ENCODE peak calls at places on chromosomes 7 and 10, in seven cellular contexts. One of them, this sample, is unnamed.
A peak's percentile ranks its signal among the peaks of the same experiment; 100 is the strongest.

GRCh38 chr10:132510174-132510611 is 27.4 kb upstream of the INPP5A start:
- DNase-seq in stomach: no peak
- DNase-seq in neural progenitor cell: no peak
- DNase-seq in hepatocyte: no peak
- DNase-seq in RWPE2: no peak
- DNase-seq in mucosa of descending colon: no peak
- DNase-seq in ovary: peak; percentile 35
- DNase-seq in this sample: no peak

GRCh38 chr7:70040971-70041766 is 442.9 kb downstream of the AUTS2 start:
- DNase-seq in stomach: no peak
- DNase-seq in neural progenitor cell: peak; percentile 31
- DNase-seq in hepatocyte: peak; percentile 36
- DNase-seq in RWPE2: no peak
- DNase-seq in mucosa of descending colon: no peak
- DNase-seq in ovary: no peak
- DNase-seq in this sample: no peak

GRCh38 chr7:30168800-30169584 is 34.2 kb downstream of the MTURN start:
- DNase-seq in stomach: no peak
- DNase-seq in neural progenitor cell: peak; percentile 39
- DNase-seq in hepatocyte: peak; percentile 36
- DNase-seq in RWPE2: no peak
- DNase-seq in mucosa of descending colon: no peak
- DNase-seq in ovary: no peak
- DNase-seq in this sample: no peak

GRCh38 chr10:71126432-71126831 is 85.9 kb upstream of the UNC5B start:
- DNase-seq in stomach: no peak
- DNase-seq in neural progenitor cell: no peak
- DNase-seq in hepatocyte: peak; percentile 2
- DNase-seq in RWPE2: no peak
- DNase-seq in mucosa of descending colon: no peak
- DNase-seq in ovary: no peak
- DNase-seq in this sample: no peak

GRCh38 chr7:88402529-88402928 is 95.8 kb upstream of the STEAP4 start:
- DNase-seq in stomach: no peak
- DNase-seq in neural progenitor cell: no peak
- DNase-seq in hepatocyte: no peak
- DNase-seq in RWPE2: no peak
- DNase-seq in mucosa of descending colon: no peak
- DNase-seq in ovary: no peak
- DNase-seq in this sample: no peak

GRCh38 chr7:11570922-11571550 is 261.0 kb downstream of the THSD7A start:
- DNase-seq in stomach: no peak
- DNase-seq in neural progenitor cell: no peak
- DNase-seq in hepatocyte: no peak
- DNase-seq in RWPE2: no peak
- DNase-seq in mucosa of descending colon: no peak
- DNase-seq in ovary: no peak
- DNase-seq in this sample: no peak

GRCh38 chr7:17907014-17907413 is 33.3 kb downstream of the SNX13 start:
- DNase-seq in stomach: no peak
- DNase-seq in neural progenitor cell: no peak
- DNase-seq in hepatocyte: no peak
- DNase-seq in RWPE2: no peak
- DNase-seq in mucosa of descending colon: no peak
- DNase-seq in ovary: no peak
- DNase-seq in this sample: no peak

GRCh38 chr7:83936056-83936703 is 258.4 kb downstream of the SEMA3A start:
- DNase-seq in stomach: peak; percentile 47
- DNase-seq in neural progenitor cell: peak; percentile 78
- DNase-seq in hepatocyte: peak; percentile 82
- DNase-seq in RWPE2: no peak
- DNase-seq in mucosa of descending colon: peak; percentile 33
- DNase-seq in ovary: peak; percentile 34
- DNase-seq in this sample: peak; percentile 67

GRCh38 chr7:43302211-43302711 is 189.8 kb downstream of the HECW1 start:
- DNase-seq in stomach: no peak
- DNase-seq in neural progenitor cell: no peak
- DNase-seq in hepatocyte: peak; percentile 75
- DNase-seq in RWPE2: no peak
- DNase-seq in mucosa of descending colon: no peak
- DNase-seq in ovary: no peak
- DNase-seq in this sample: no peak

GRCh38 chr10:79112898-79113431 is 44.2 kb downstream of the ZMIZ1 start:
- DNase-seq in stomach: no peak
- DNase-seq in neural progenitor cell: no peak
- DNase-seq in hepatocyte: peak; percentile 41
- DNase-seq in RWPE2: peak; percentile 85
- DNase-seq in mucosa of descending colon: no peak
- DNase-seq in ovary: peak; percentile 74
- DNase-seq in this sample: no peak

GRCh38 chr10:112461029-112461887 is 14.2 kb downstream of the VTI1A start:
- DNase-seq in stomach: no peak
- DNase-seq in neural progenitor cell: no peak
- DNase-seq in hepatocyte: no peak
- DNase-seq in RWPE2: no peak
- DNase-seq in mucosa of descending colon: no peak
- DNase-seq in ovary: no peak
- DNase-seq in this sample: no peak

GRCh38 chr7:123675092-123675473 is 19.4 kb downstream of the LMOD2 start:
- DNase-seq in stomach: no peak
- DNase-seq in neural progenitor cell: no peak
- DNase-seq in hepatocyte: no peak
- DNase-seq in RWPE2: no peak
- DNase-seq in mucosa of descending colon: no peak
- DNase-seq in ovary: no peak
- DNase-seq in this sample: no peak

GRCh38 chr7:85593355-85593754 is 406.5 kb upstream of the SEMA3D start:
- DNase-seq in stomach: no peak
- DNase-seq in neural progenitor cell: no peak
- DNase-seq in hepatocyte: no peak
- DNase-seq in RWPE2: no peak
- DNase-seq in mucosa of descending colon: no peak
- DNase-seq in ovary: no peak
- DNase-seq in this sample: no peak

GRCh38 chr10:117342638-117343037 is 32.6 kb downstream of the PDZD8 start:
- DNase-seq in stomach: no peak
- DNase-seq in neural progenitor cell: no peak
- DNase-seq in hepatocyte: no peak
- DNase-seq in RWPE2: no peak
- DNase-seq in mucosa of descending colon: no peak
- DNase-seq in ovary: no peak
- DNase-seq in this sample: no peak

GRCh38 chr7:1533569-1534329 is 3.2 kb downstream of the MAFK start:
- DNase-seq in stomach: peak; percentile 67
- DNase-seq in neural progenitor cell: no peak
- DNase-seq in hepatocyte: peak; percentile 81
- DNase-seq in RWPE2: peak; percentile 87
- DNase-seq in mucosa of descending colon: peak; percentile 56
- DNase-seq in ovary: no peak
- DNase-seq in this sample: peak; percentile 62

GRCh38 chr7:14092376-14092775 is 102.9 kb upstream of the ETV1 start:
- DNase-seq in stomach: no peak
- DNase-seq in neural progenitor cell: no peak
- DNase-seq in hepatocyte: no peak
- DNase-seq in RWPE2: no peak
- DNase-seq in mucosa of descending colon: no peak
- DNase-seq in ovary: no peak
- DNase-seq in this sample: no peak

GRCh38 chr10:86218842-86219241 is 147.8 kb downstream of the GRID1 start:
- DNase-seq in stomach: no peak
- DNase-seq in neural progenitor cell: no peak
- DNase-seq in hepatocyte: no peak
- DNase-seq in RWPE2: no peak
- DNase-seq in mucosa of descending colon: no peak
- DNase-seq in ovary: no peak
- DNase-seq in this sample: no peak

GRCh38 chr7:131161103-131161502 is 166.6 kb upstream of the MKLN1 start:
- DNase-seq in stomach: no peak
- DNase-seq in neural progenitor cell: no peak
- DNase-seq in hepatocyte: no peak
- DNase-seq in RWPE2: no peak
- DNase-seq in mucosa of descending colon: no peak
- DNase-seq in ovary: no peak
- DNase-seq in this sample: no peak

GRCh38 chr7:152076324-152076821 is 50.9 kb downstream of the GALNT11 start:
- DNase-seq in stomach: peak; percentile 42
- DNase-seq in neural progenitor cell: peak; percentile 67
- DNase-seq in hepatocyte: peak; percentile 22
- DNase-seq in RWPE2: no peak
- DNase-seq in mucosa of descending colon: no peak
- DNase-seq in ovary: no peak
- DNase-seq in this sample: peak; percentile 57

GRCh38 chr7:97555845-97556431 is 175.9 kb upstream of the TAC1 start:
- DNase-seq in stomach: no peak
- DNase-seq in neural progenitor cell: peak; percentile 3
- DNase-seq in hepatocyte: no peak
- DNase-seq in RWPE2: no peak
- DNase-seq in mucosa of descending colon: no peak
- DNase-seq in ovary: no peak
- DNase-seq in this sample: no peak

GRCh38 chr7:22587322-22587721 is 87.3 kb upstream of the STEAP1B start:
- DNase-seq in stomach: no peak
- DNase-seq in neural progenitor cell: no peak
- DNase-seq in hepatocyte: no peak
- DNase-seq in RWPE2: no peak
- DNase-seq in mucosa of descending colon: no peak
- DNase-seq in ovary: no peak
- DNase-seq in this sample: no peak
- H3K4me1 ChIP-seq in stomach: peaks cover 42% of the 10 kb centered on the region
- H3K4me1 ChIP-seq in neural progenitor cell: peaks cover 18% of the 10 kb centered on the region
- H3K4me1 ChIP-seq in hepatocyte: peaks cover 6% of the 10 kb centered on the region
- H3K4me1 ChIP-seq in RWPE2: peaks cover 19% of the 10 kb centered on the region
- H3K4me1 ChIP-seq in mucosa of descending colon: no peaks in the 10 kb centered on the region
- H3K4me1 ChIP-seq in ovary: no peaks in the 10 kb centered on the region
- H3K4me1 ChIP-seq in this sample: no peaks in the 10 kb centered on the region

DNA sequence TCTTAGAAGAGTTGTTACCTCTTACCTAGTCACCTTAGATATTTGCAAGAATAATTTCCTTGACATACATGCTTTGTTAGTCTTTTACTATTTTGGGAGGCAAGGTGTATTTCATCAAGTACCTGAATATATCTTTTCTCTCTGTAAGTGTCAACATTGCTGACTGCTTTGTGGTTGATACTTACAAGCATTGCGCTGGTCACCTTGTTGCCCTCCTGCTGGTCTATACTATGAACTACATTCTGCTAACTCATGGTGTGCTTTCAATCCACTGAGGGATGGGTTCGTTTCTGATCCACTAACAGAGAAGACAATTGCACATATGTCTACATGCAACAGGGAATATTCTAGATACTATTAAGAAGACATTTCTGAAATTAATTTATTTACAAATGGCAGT is 837.8 kb upstream of the COBL start:
- DNase-seq in stomach: no peak
- DNase-seq in neural progenitor cell: no peak
- DNase-seq in hepatocyte: no peak
- DNase-seq in RWPE2: no peak
- DNase-seq in mucosa of descending colon: no peak
- DNase-seq in ovary: no peak
- DNase-seq in this sample: no peak
- TF ChIP-seq CTCF in stomach: no peak
- TF ChIP-seq CTCF in neural progenitor cell: peak; percentile 39
- TF ChIP-seq CTCF in hepatocyte: no peak
- TF ChIP-seq CTCF in RWPE2: peak; percentile 11
- TF ChIP-seq CTCF in mucosa of descending colon: no peak
- TF ChIP-seq CTCF in ovary: no peak
- TF ChIP-seq CTCF in this sample: peak; percentile 59

GRCh38 chr7:22442187-22442886 is 57.7 kb downstream of the STEAP1B start:
- DNase-seq in stomach: no peak
- DNase-seq in neural progenitor cell: no peak
- DNase-seq in hepatocyte: no peak
- DNase-seq in RWPE2: no peak
- DNase-seq in mucosa of descending colon: peak; percentile 28
- DNase-seq in ovary: no peak
- DNase-seq in this sample: no peak

GRCh38 chr7:22443370-22444180 is 56.4 kb downstream of the STEAP1B start:
- DNase-seq in stomach: no peak
- DNase-seq in neural progenitor cell: no peak
- DNase-seq in hepatocyte: peak; percentile 39
- DNase-seq in RWPE2: no peak
- DNase-seq in mucosa of descending colon: peak; percentile 52
- DNase-seq in ovary: no peak
- DNase-seq in this sample: no peak

GRCh38 chr7:22441157-22441556 is 58.8 kb downstream of the STEAP1B start:
- DNase-seq in stomach: no peak
- DNase-seq in neural progenitor cell: no peak
- DNase-seq in hepatocyte: no peak
- DNase-seq in RWPE2: no peak
- DNase-seq in mucosa of descending colon: no peak
- DNase-seq in ovary: no peak
- DNase-seq in this sample: no peak

GRCh38 chr7:22444181-22444966 is 55.6 kb downstream of the STEAP1B start:
- DNase-seq in stomach: peak; percentile 43
- DNase-seq in neural progenitor cell: no peak
- DNase-seq in hepatocyte: no peak
- DNase-seq in RWPE2: no peak
- DNase-seq in mucosa of descending colon: peak; percentile 46
- DNase-seq in ovary: no peak
- DNase-seq in this sample: no peak

DNA sequence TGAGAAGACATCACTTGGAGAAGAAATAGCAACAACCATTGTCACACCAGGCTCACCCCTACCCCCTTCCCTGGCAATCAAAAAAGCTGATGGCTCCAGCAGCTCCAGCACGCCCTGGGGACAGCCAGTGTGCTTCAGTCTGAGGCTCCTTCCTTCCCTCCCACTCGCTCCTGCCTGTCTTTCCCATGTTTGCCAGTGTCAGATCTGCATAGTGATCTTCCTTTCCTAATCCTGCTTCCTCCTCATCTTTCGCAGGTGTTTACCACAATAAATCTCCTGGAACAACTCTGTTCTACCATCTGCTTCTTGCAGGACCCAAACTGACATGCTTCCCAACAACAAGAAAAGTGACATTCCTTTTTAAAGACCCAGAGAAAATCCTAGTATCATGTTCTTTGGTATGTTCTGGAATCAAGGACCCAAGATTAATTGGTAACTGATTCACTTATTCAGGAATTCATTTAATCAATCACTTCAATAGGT is 57.1 kb downstream of the STEAP1B start:
- DNase-seq in stomach: no peak
- DNase-seq in neural progenitor cell: no peak
- DNase-seq in hepatocyte: no peak
- DNase-seq in RWPE2: no peak
- DNase-seq in mucosa of descending colon: peak; percentile 39
- DNase-seq in ovary: no peak
- DNase-seq in this sample: no peak
- H3K4me1 ChIP-seq in stomach: peaks cover 13% of the 10 kb centered on the region
- H3K4me1 ChIP-seq in neural progenitor cell: peaks cover 8% of the 10 kb centered on the region
- H3K4me1 ChIP-seq in hepatocyte: peaks cover 13% of the 10 kb centered on the region
- H3K4me1 ChIP-seq in RWPE2: peaks cover 17% of the 10 kb centered on the region
- H3K4me1 ChIP-seq in mucosa of descending colon: peaks cover 29% of the 10 kb centered on the region
- H3K4me1 ChIP-seq in ovary: no peaks in the 10 kb centered on the region
- H3K4me1 ChIP-seq in this sample: peaks cover 3% of the 10 kb centered on the region

GRCh38 chr7:44615149-44615611 is 8.8 kb downstream of the OGDH start:
- DNase-seq in stomach: peak; percentile 40
- DNase-seq in neural progenitor cell: no peak
- DNase-seq in hepatocyte: peak; percentile 84
- DNase-seq in RWPE2: no peak
- DNase-seq in mucosa of descending colon: peak; percentile 62
- DNase-seq in ovary: no peak
- DNase-seq in this sample: no peak
- TF ChIP-seq CTCF in stomach: no peak
- TF ChIP-seq CTCF in neural progenitor cell: no peak
- TF ChIP-seq CTCF in hepatocyte: no peak
- TF ChIP-seq CTCF in RWPE2: no peak
- TF ChIP-seq CTCF in mucosa of descending colon: no peak
- TF ChIP-seq CTCF in ovary: no peak
- TF ChIP-seq CTCF in this sample: no peak